ENCODE peak calls at places on chromosome 1, in four cellular contexts. One of them, this sample, is unnamed.

GRCh38 chr1:20089328-20090077 is 19.5 kb downstream of the PLA2G5 start:
- DNase-seq in sigmoid colon: no peak
- DNase-seq in activated CD8-positive, alpha-beta memory T cell treated with anti-CD3 and anti-CD28 coated beads, Interleukin-2, amount 50 U/mL, for 48 hours: no peak
- DNase-seq in left cardiac atrium: no peak
- DNase-seq in this sample: no peak

GRCh38 chr1:55316494-55316893 is 101.3 kb upstream of the USP24 start:
- DNase-seq in activated CD8-positive, alpha-beta memory T cell treated with anti-CD3 and anti-CD28 coated beads, Interleukin-2, amount 50 U/mL, for 48 hours: no peak
- DNase-seq in left cardiac atrium: no peak
- DNase-seq in sigmoid colon: no peak
- DNase-seq in this sample: no peak

GRCh38 chr1:15459771-15460719 is 3.5 kb downstream of the CELA2A start:
- DNase-seq in activated CD8-positive, alpha-beta memory T cell treated with anti-CD3 and anti-CD28 coated beads, Interleukin-2, amount 50 U/mL, for 48 hours: no peak
- DNase-seq in sigmoid colon: no peak
- DNase-seq in left cardiac atrium: no peak
- DNase-seq in this sample: no peak

GRCh38 chr1:162755306-162755705 is 35.2 kb upstream of the HSD17B7 start:
- DNase-seq in sigmoid colon: no peak
- DNase-seq in activated CD8-positive, alpha-beta memory T cell treated with anti-CD3 and anti-CD28 coated beads, Interleukin-2, amount 50 U/mL, for 48 hours: no peak
- DNase-seq in left cardiac atrium: no peak
- DNase-seq in this sample: no peak

GRCh38 chr1:223731076-223731770 is 18.9 kb downstream of the CAPN2 start:
- DNase-seq in sigmoid colon: peak
- DNase-seq in left cardiac atrium: peak
- DNase-seq in activated CD8-positive, alpha-beta memory T cell treated with anti-CD3 and anti-CD28 coated beads, Interleukin-2, amount 50 U/mL, for 48 hours: no peak
- DNase-seq in this sample: peak

GRCh38 chr1:164735315-164736052 is 176.5 kb downstream of the PBX1 start:
- DNase-seq in sigmoid colon: no peak
- DNase-seq in activated CD8-positive, alpha-beta memory T cell treated with anti-CD3 and anti-CD28 coated beads, Interleukin-2, amount 50 U/mL, for 48 hours: no peak
- DNase-seq in left cardiac atrium: no peak
- DNase-seq in this sample: no peak

GRCh38 chr1:160400284-160400645 is at the start of gene VANGL2:
- DNase-seq in sigmoid colon: peak
- DNase-seq in activated CD8-positive, alpha-beta memory T cell treated with anti-CD3 and anti-CD28 coated beads, Interleukin-2, amount 50 U/mL, for 48 hours: peak
- DNase-seq in left cardiac atrium: peak
- DNase-seq in this sample: peak

GRCh38 chr1:175887981-175888428 is 144.6 kb upstream of the TNR start:
- DNase-seq in left cardiac atrium: peak
- DNase-seq in sigmoid colon: no peak
- DNase-seq in activated CD8-positive, alpha-beta memory T cell treated with anti-CD3 and anti-CD28 coated beads, Interleukin-2, amount 50 U/mL, for 48 hours: peak
- DNase-seq in this sample: no peak